ENCODE peak calls at places on chromosomes 12 and 14, in seven cellular contexts. V, K, W, Y, G, S and X are unnamed samples.

GRCh38 chr12:15700595-15700994 is 88.6 kb downstream of the EPS8 start:
- DNase-seq in V (no peak), K (peak; percentile 19), W (peak; percentile 95), Y (no peak), G (peak; percentile 94), S (no peak), X (no peak)

GRCh38 chr14:59283380-59283779 is 94.9 kb downstream of the DAAM1 start:
- DNase-seq in V (no peak), K (no peak), W (peak; percentile 51), Y (no peak), G (peak; percentile 66), S (no peak), X (no peak)

GRCh38 chr14:102902523-102903247 is 19.8 kb upstream of the AMN start:
- DNase-seq in V (no peak), K (no peak), W (no peak), Y (no peak), G (no peak), S (no peak), X (no peak)

GRCh38 chr12:20415641-20416040 is 47.3 kb downstream of the PDE3A start:
- DNase-seq in V (no peak), K (no peak), W (no peak), Y (no peak), G (no peak), S (no peak), X (no peak)

GRCh38 chr12:2198088-2198501 is 145.3 kb downstream of the CACNA1C start:
- DNase-seq in V (no peak), K (no peak), W (peak; percentile 64), Y (peak; percentile 69), G (peak; percentile 53), S (peak; percentile 69), X (no peak)

GRCh38 chr14:104341532-104342434 is 203.4 kb downstream of the KIF26A start:
- DNase-seq in V (peak; percentile 71), K (peak; percentile 56), W (no peak), Y (peak; percentile 80), G (peak; percentile 11), S (peak; percentile 86), X (peak; percentile 74)

GRCh38 chr12:62631531-62632520 is 165.2 kb downstream of the MON2 start:
- DNase-seq in V (peak; percentile 44), K (peak; percentile 74), W (peak; percentile 61), Y (peak; percentile 73), G (peak; percentile 80), S (peak; percentile 79), X (peak; percentile 78)

GRCh38 chr12:83186437-83186836 is 499.7 kb downstream of the TMTC2 start:
- DNase-seq in V (no peak), K (no peak), W (no peak), Y (no peak), G (no peak), S (no peak), X (no peak)

GRCh38 chr12:53781218-53781801 is 29.5 kb upstream of the CISTR start:
- DNase-seq in V (no peak), K (no peak), W (peak; percentile 16), Y (no peak), G (no peak), S (no peak), X (no peak)

GRCh38 chr12:62581288-62582064 is 114.8 kb downstream of the MON2 start:
- DNase-seq in V (no peak), K (peak; percentile 38), W (peak; percentile 73), Y (peak; percentile 50), G (peak; percentile 81), S (no peak), X (no peak)

GRCh38 chr12:513446-513845 is 53.7 kb downstream of the B4GALNT3 start:
- DNase-seq in V (no peak), K (no peak), W (no peak), Y (no peak), G (no peak), S (no peak), X (no peak)

GRCh38 chr14:38004610-38004879 is 203.2 kb upstream of the SSTR1 start:
- DNase-seq in V (no peak), K (no peak), W (no peak), Y (no peak), G (no peak), S (no peak), X (no peak)

GRCh38 chr14:50542941-50543418 is 10.6 kb upstream of the MAP4K5 start:
- DNase-seq in V (peak; percentile 24), K (peak; percentile 66), W (peak; percentile 61), Y (peak; percentile 74), G (peak; percentile 69), S (no peak), X (peak; percentile 16)
- TF ChIP-seq CTCF in V (peak; percentile 71), K (peak; percentile 39), W (peak; percentile 56), Y (peak; percentile 53), G (peak; percentile 64), S (peak; percentile 25), X (peak; percentile 49)

DNA sequence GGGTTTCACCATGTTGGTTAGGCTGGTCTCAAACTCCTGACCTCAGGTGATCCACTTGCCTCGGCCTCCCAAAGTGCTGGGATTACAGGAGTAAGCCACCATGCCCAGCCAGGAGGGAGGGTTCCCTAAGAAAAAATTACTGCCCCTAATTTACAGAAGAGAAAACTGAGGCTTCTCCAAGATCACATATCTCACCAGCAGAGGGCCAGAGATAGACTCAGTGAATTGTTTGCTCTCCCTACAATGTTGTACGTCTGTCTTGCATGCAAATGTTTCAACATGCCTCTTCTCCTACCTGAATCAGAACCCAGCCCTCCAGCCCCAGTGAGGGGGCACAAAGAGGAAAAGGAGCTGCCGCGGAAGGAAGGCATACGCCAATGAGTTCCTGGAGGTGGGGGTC is 48.3 kb upstream of the TMEM263 start:
- DNase-seq in V (no peak), K (peak; percentile 41), W (no peak), Y (no peak), G (no peak), S (no peak), X (no peak)
- TF ChIP-seq CTCF in V (no peak), K (no peak), W (peak; percentile 4), Y (no peak), G (no peak), S (no peak), X (no peak)

DNA sequence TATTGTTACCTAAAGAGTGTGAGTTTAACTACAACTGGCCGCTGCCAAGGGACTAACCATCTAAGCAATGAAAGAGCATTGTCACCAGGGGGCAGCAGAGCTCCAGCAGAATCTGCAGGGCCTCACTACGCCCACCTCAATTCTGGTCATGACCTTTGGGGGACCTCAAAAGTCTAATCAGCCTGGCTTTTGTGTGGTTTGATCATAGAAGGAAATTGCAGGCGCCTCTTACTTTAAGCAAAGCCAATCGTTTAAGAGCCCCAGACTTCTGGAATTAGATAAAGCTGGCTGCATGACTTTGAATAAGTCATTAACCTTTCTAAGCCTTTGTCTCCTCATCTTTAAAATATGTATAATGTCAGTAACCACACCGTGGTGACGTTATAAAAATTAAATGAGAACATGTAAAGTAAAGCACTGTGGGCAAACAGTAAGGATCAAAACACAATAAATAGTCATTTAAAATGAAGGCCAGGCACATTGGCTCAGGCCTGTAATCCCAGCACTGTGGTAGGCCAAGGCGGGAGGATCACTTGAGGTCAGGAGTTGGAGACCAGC is 58.6 kb downstream of the TBX3 start:
- DNase-seq in V (peak; percentile 77), K (peak; percentile 52), W (peak; percentile 72), Y (peak; percentile 87), G (peak; percentile 75), S (peak; percentile 83), X (peak; percentile 83)
- TF ChIP-seq CTCF in V (peak; percentile 91), K (peak; percentile 73), W (peak; percentile 87), Y (peak; percentile 86), G (peak; percentile 93), S (peak; percentile 89), X (peak; percentile 85)

DNA sequence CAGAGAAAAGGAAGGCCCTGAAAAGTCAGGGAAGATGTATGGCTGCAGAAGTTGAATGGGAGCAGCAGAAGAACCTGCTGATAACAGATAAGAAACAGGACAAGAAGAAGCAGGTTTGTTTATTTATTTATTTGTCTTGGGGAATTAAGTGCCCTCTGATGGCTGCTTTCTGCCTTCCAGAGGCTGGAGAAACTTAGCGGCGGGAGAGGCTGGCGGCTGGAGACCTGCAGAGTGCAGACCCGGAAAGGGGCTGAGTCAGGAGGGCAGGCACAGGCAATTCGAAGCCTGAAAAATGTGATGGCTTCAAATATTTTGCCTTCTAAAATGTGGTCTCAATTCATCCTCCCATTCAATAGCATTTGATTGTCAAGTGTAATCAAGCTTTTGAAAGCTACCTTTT is 168.2 kb upstream of the GZMB start:
- DNase-seq in V (no peak), K (no peak), W (no peak), Y (no peak), G (no peak), S (peak; percentile 24), X (no peak)
- TF ChIP-seq CTCF in V (no peak), K (no peak), W (no peak), Y (no peak), G (no peak), S (no peak), X (no peak)

GRCh38 chr14:75514673-75515630 is 7.3 kb upstream of the BATF start:
- DNase-seq in V (no peak), K (no peak), W (peak; percentile 15), Y (no peak), G (no peak), S (peak; percentile 72), X (no peak)
- TF ChIP-seq CTCF in V (peak; percentile 16), K (peak; percentile 34), W (no peak), Y (no peak), G (peak; percentile 31), S (peak; percentile 17), X (no peak)

DNA sequence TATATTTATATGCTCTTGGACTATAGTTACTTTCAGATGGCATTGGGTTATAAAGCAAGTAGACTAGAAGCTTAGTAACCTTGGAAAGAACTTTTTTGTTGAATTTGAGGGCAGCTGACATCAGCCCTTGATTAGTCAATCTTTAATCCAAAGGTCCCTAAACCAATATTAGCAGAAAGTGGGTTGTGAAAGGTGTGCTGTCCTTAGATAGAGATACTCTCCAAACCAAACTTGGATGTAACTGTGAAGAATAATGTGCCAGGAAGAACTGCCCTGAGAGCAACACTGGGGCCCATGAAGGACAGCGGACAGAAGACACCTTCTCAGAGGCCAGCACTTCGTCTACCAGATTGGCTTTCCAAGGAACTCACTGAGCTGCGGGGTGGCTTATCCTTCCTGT is 10.6 kb downstream of the CD163 start:
- DNase-seq in V (no peak), K (no peak), W (no peak), Y (no peak), G (no peak), S (no peak), X (no peak)
- TF ChIP-seq CTCF in V (no peak), K (no peak), W (no peak), Y (no peak), G (no peak), S (no peak), X (no peak)

GRCh38 chr14:41280745-41281144 is 325.9 kb upstream of the LRFN5 start:
- DNase-seq in V (no peak), K (no peak), W (no peak), Y (peak; percentile 25), G (peak; percentile 69), S (no peak), X (no peak)
- TF ChIP-seq CTCF in V (peak; percentile 69), K (no peak), W (peak; percentile 25), Y (peak; percentile 47), G (peak; percentile 59), S (no peak), X (peak; percentile 45)